ENCODE peak calls at places on chromosome 15, in six cellular contexts. Q, A, W, X, B and O are unnamed samples.

GRCh38 chr15:47184405-47185221 is 532.7 kb upstream of the SEMA6D start:
- DNase-seq in B (peak; percentile 79), A (peak; percentile 31), X (peak; percentile 30), Q (peak; percentile 66), W (no peak), O (no peak)

GRCh38 chr15:55403531-55403930 is 4.6 kb downstream of the CCPG1 start:
- DNase-seq in W (no peak), X (peak; percentile 49), A (peak; percentile 85), Q (no peak), B (no peak), O (no peak)

GRCh38 chr15:67796728-67797127 is 28.6 kb upstream of the SKOR1 start:
- DNase-seq in W (no peak), Q (no peak), B (no peak), X (no peak), A (no peak), O (no peak)

GRCh38 chr15:49645937-49646336 is 25.1 kb downstream of the DTWD1 start:
- DNase-seq in A (no peak), W (no peak), B (no peak), X (peak; percentile 84), Q (no peak), O (peak; percentile 52)

GRCh38 chr15:69557340-69558137 is 104.9 kb downstream of the RPLP1 start:
- DNase-seq in X (peak; percentile 97), W (peak; percentile 55), Q (peak; percentile 69), B (no peak), A (no peak), O (peak; percentile 97)

GRCh38 chr15:68644088-68644904 is 65.5 kb downstream of the CORO2B start:
- DNase-seq in X (peak; percentile 93), A (no peak), B (no peak), Q (no peak), W (peak; percentile 22), O (peak; percentile 45)

GRCh38 chr15:27701956-27702355 is 397.2 kb downstream of the OCA2 start:
- DNase-seq in A (no peak), Q (no peak), W (no peak), X (no peak), B (no peak), O (no peak)

GRCh38 chr15:42175671-42176070 is 19.2 kb upstream of the PLA2G4F start:
- DNase-seq in Q (no peak), W (no peak), X (no peak), B (no peak), A (no peak), O (no peak)

GRCh38 chr15:65413760-65414144 is 9.0 kb downstream of the IGDCC4 start:
- DNase-seq in W (no peak), X (no peak), B (no peak), A (no peak), Q (no peak), O (peak; percentile 74)

GRCh38 chr15:61051570-61052031 is 177.5 kb downstream of the RORA start:
- DNase-seq in W (no peak), Q (peak; percentile 62), B (peak; percentile 61), X (peak; percentile 85), A (peak; percentile 56), O (peak; percentile 20)

GRCh38 chr15:62758126-62758951 is 284.2 kb upstream of the TPM1 start:
- DNase-seq in X (peak; percentile 96), W (no peak), Q (peak; percentile 72), B (peak; percentile 38), A (no peak), O (peak; percentile 67)

GRCh38 chr15:41499109-41499851 is 5.6 kb downstream of the ITPKA start:
- DNase-seq in B (peak; percentile 19), A (no peak), Q (no peak), X (peak; percentile 15), W (no peak), O (no peak)

GRCh38 chr15:58369956-58370355 is 61.8 kb upstream of the LIPC start:
- DNase-seq in W (no peak), Q (no peak), A (no peak), B (no peak), X (no peak), O (no peak)

GRCh38 chr15:31442203-31443090 is 115.8 kb downstream of the KLF13 start:
- DNase-seq in B (peak; percentile 70), A (no peak), W (no peak), X (peak; percentile 93), Q (peak; percentile 52), O (peak; percentile 2)

GRCh38 chr15:71060983-71061382 is 54.3 kb upstream of the THSD4 start:
- DNase-seq in X (peak; percentile 62), Q (no peak), W (no peak), A (no peak), B (no peak), O (no peak)

GRCh38 chr15:50127255-50127777 is 8.3 kb upstream of the ATP8B4 start:
- DNase-seq in A (no peak), B (no peak), W (no peak), Q (no peak), X (no peak), O (no peak)

GRCh38 chr15:84594617-84595290 is 6.1 kb upstream of the ZSCAN2 start:
- DNase-seq in X (no peak), W (no peak), A (no peak), Q (no peak), B (no peak), O (no peak)

GRCh38 chr15:94064676-94065313 is 166.6 kb upstream of the MCTP2 start:
- DNase-seq in A (no peak), Q (no peak), W (no peak), X (no peak), B (no peak), O (no peak)

GRCh38 chr15:98823012-98823458 is 174.7 kb downstream of the IGF1R start:
- DNase-seq in W (no peak), A (no peak), Q (peak; percentile 42), X (peak; percentile 86), B (no peak), O (peak; percentile 78)

GRCh38 chr15:68206711-68207151 is 1.6 kb upstream of the CALML4 start:
- DNase-seq in Q (no peak), A (no peak), W (no peak), B (no peak), X (no peak), O (no peak)

GRCh38 chr15:67892559-67893377 is 52.9 kb upstream of the RNU6-1 start:
- DNase-seq in W (no peak), X (no peak), B (no peak), A (no peak), Q (no peak), O (no peak)

GRCh38 chr15:58299311-58299850 is 132.4 kb upstream of the LIPC start:
- DNase-seq in Q (no peak), W (no peak), X (peak; percentile 85), A (no peak), B (no peak), O (no peak)

GRCh38 chr15:19973718-19974117 is 567.9 kb downstream of the GOLGA6L6 start:
- DNase-seq in W (no peak), B (peak; percentile 21), A (peak; percentile 21), Q (no peak), X (no peak), O (no peak)

GRCh38 chr15:36614016-36614415 is 34.6 kb downstream of the CDIN1 start:
- DNase-seq in B (no peak), W (no peak), A (no peak), Q (peak; percentile 20), X (no peak), O (no peak)

GRCh38 chr15:68366314-68366713 is 65.6 kb downstream of the ITGA11 start:
- DNase-seq in B (no peak), Q (peak; percentile 49), A (no peak), X (no peak), W (no peak), O (no peak)

DNA sequence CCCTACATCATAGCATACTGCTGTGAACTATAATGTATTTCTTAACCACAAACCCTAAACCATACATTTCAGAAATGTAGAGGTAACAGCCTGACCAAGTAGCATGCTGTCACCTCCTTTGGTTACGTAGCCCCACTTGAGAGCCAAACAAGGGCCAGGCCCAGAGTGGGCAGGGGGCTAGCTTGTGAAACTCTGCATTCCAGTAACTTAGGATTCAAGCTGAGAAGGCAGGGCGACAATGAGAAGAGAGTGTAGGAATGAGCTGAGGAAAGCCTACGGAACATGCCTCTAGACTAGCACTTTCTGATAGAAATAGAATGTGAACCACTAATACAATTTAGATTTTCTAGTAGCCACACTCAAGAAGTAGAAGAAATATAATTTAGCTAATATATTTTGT is 135.9 kb downstream of the GREM1 start:
- DNase-seq in B (no peak), W (no peak), A (no peak), X (no peak), Q (peak; percentile 62), O (no peak)
- H3K4me1 ChIP-seq in B (peaks cover 44% of the 10 kb centered on the region), W (peaks cover 33% of the 10 kb centered on the region), A (peaks cover 15% of the 10 kb centered on the region), X (peaks cover 72% of the 10 kb centered on the region), Q (peaks cover 9% of the 10 kb centered on the region), O (peaks cover 60% of the 10 kb centered on the region)

DNA sequence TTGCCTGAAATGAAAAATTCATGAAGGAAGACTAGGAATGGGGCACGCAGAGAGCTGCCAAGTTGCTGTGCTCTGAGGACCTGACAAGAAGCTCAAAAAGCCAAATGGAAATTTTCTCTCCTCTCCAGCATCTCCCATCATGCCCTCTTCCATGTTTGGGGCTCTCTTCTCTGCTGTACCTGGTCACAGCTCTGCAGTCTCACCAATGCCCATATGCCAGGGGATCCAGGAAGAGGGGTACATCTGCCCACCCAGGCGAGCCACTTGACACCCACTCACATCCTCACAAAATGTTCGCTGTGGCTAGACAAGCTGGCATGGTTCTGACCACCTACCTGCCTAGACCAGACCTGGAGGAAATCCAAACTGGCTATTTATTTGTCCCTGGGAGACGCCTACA is 29.2 kb upstream of the ABHD2 start:
- DNase-seq in X (no peak), Q (no peak), B (no peak), A (no peak), W (no peak), O (no peak)
- TF ChIP-seq EZH2phosphoT487 in X (no peak), Q (no peak), B (no peak), A (no peak), W (no peak), O (no peak)

GRCh38 chr15:29043731-29044485 is 158.1 kb downstream of the APBA2 start:
- DNase-seq in X (no peak), Q (no peak), A (no peak), W (no peak), B (peak; percentile 46), O (no peak)
- H3K9ac ChIP-seq in X (no peak overlapping the region), Q (no peak overlapping the region), A (no peak overlapping the region), W (no peak overlapping the region), B (no peak overlapping the region), O (no peak overlapping the region)

GRCh38 chr15:89096664-89097063 is 8.4 kb downstream of the ABHD2 start:
- DNase-seq in W (no peak), A (no peak), B (no peak), X (no peak), Q (no peak), O (no peak)

GRCh38 chr15:89098281-89098680 is 10.0 kb downstream of the ABHD2 start:
- DNase-seq in Q (no peak), B (no peak), X (no peak), W (no peak), A (no peak), O (no peak)

GRCh38 chr15:89101302-89102191 is 13.3 kb downstream of the ABHD2 start:
- DNase-seq in X (peak; percentile 97), A (no peak), B (no peak), W (peak; percentile 87), Q (no peak), O (peak; percentile 95)

GRCh38 chr15:89097313-89097712 is 9.1 kb downstream of the ABHD2 start:
- DNase-seq in W (no peak), Q (no peak), X (no peak), A (no peak), B (no peak), O (no peak)

DNA sequence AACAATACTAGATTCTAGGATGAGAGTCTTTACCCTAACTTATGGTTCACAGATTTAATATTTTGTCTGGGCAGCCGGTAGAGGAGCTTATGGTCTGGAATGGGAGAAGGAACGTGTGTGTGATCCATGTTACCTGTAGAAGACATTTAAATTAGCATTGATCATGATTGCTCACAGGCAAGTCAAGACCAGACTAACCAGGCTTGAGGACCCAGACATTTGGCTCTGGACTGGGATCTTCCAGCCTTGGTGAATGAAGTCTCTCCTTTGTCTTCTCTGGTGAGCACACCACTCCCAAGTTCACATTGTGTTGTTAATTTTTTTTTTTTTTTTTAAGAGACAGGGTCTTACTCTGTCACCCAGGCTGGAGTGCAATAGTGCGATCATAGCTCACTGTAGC is 11.7 kb downstream of the ABHD2 start:
- DNase-seq in A (no peak), B (no peak), Q (no peak), X (no peak), W (no peak), O (no peak)
- H3K4me1 ChIP-seq in A (peaks cover 35% of the 10 kb centered on the region), B (peaks cover 33% of the 10 kb centered on the region), Q (no peaks in the 10 kb centered on the region), X (peaks cover 37% of the 10 kb centered on the region), W (peaks cover 51% of the 10 kb centered on the region), O (peaks cover 76% of the 10 kb centered on the region)